ENCODE peak calls at places on chromosomes 2 and 18, in five cellular contexts. One of them, this sample, is unnamed.

GRCh38 chr18:23217781-23218180 is 82.5 kb downstream of the CABLES1 start:
- DNase-seq in K562: no peak
- DNase-seq in HepG2: no peak
- DNase-seq in GM12878: no peak
- DNase-seq in H1: no peak
- DNase-seq in this sample: no peak

GRCh38 chr2:232779935-232780334 is 3.6 kb upstream of the KCNJ13 start:
- DNase-seq in H1: no peak
- DNase-seq in K562: no peak
- DNase-seq in HepG2: no peak
- DNase-seq in GM12878: no peak
- DNase-seq in this sample: no peak

GRCh38 chr2:172211507-172211906 is 108.8 kb upstream of the DLX2 start:
- DNase-seq in K562: no peak
- DNase-seq in GM12878: no peak
- DNase-seq in HepG2: no peak
- DNase-seq in H1: no peak
- DNase-seq in this sample: no peak

GRCh38 chr18:61742555-61743429 is 150.0 kb downstream of the RNF152 start:
- DNase-seq in GM12878: no peak
- DNase-seq in K562: no peak
- DNase-seq in H1: no peak
- DNase-seq in HepG2: no peak
- DNase-seq in this sample: no peak

GRCh38 chr2:60364441-60364840 is 189.0 kb downstream of the BCL11A start:
- DNase-seq in K562: no peak
- DNase-seq in GM12878: no peak
- DNase-seq in HepG2: no peak
- DNase-seq in H1: no peak
- DNase-seq in this sample: no peak

GRCh38 chr2:46471-47345 is at the start of gene FAM110C:
- DNase-seq in HepG2: peak
- DNase-seq in H1: peak
- DNase-seq in GM12878: no peak
- DNase-seq in K562: no peak
- DNase-seq in this sample: no peak

GRCh38 chr18:43486462-43486861 is 209.2 kb upstream of the SYT4 start:
- DNase-seq in HepG2: no peak
- DNase-seq in GM12878: no peak
- DNase-seq in H1: peak
- DNase-seq in K562: no peak
- DNase-seq in this sample: peak

GRCh38 chr2:180367831-180368230 is 360.7 kb upstream of the CWC22 start:
- DNase-seq in K562: no peak
- DNase-seq in HepG2: no peak
- DNase-seq in H1: no peak
- DNase-seq in GM12878: no peak
- DNase-seq in this sample: no peak

GRCh38 chr18:39313992-39314391 is 1748.4 kb upstream of the CELF4 start:
- DNase-seq in HepG2: no peak
- DNase-seq in H1: no peak
- DNase-seq in K562: no peak
- DNase-seq in GM12878: no peak
- DNase-seq in this sample: no peak

GRCh38 chr2:19021100-19021476 is 337.3 kb downstream of the OSR1 start:
- DNase-seq in H1: no peak
- DNase-seq in GM12878: no peak
- DNase-seq in HepG2: peak
- DNase-seq in K562: no peak
- DNase-seq in this sample: peak

GRCh38 chr2:207778298-207778882 is 8.7 kb upstream of the FZD5 start:
- DNase-seq in H1: no peak
- DNase-seq in GM12878: no peak
- DNase-seq in HepG2: no peak
- DNase-seq in K562: no peak
- DNase-seq in this sample: no peak

GRCh38 chr2:170271340-170271739 is 93.4 kb downstream of the MYO3B start:
- DNase-seq in HepG2: no peak
- DNase-seq in GM12878: no peak
- DNase-seq in K562: no peak
- DNase-seq in H1: no peak
- DNase-seq in this sample: no peak

GRCh38 chr18:27136208-27136535 is 48.9 kb downstream of the CHST9 start:
- DNase-seq in K562: no peak
- DNase-seq in GM12878: no peak
- DNase-seq in HepG2: peak
- DNase-seq in H1: no peak
- DNase-seq in this sample: no peak

GRCh38 chr2:67579207-67579606 is 182.1 kb downstream of the ETAA1 start:
- DNase-seq in GM12878: no peak
- DNase-seq in H1: no peak
- DNase-seq in HepG2: no peak
- DNase-seq in K562: no peak
- DNase-seq in this sample: no peak

GRCh38 chr18:23137788-23138216 is 2.5 kb downstream of the CABLES1 start:
- DNase-seq in K562: no peak
- DNase-seq in H1: no peak
- DNase-seq in GM12878: no peak
- DNase-seq in HepG2: no peak
- DNase-seq in this sample: no peak

GRCh38 chr2:128765822-128766221 is 447.2 kb upstream of the HS6ST1 start:
- DNase-seq in K562: no peak
- DNase-seq in H1: peak
- DNase-seq in GM12878: no peak
- DNase-seq in HepG2: no peak
- DNase-seq in this sample: no peak

GRCh38 chr2:26033270-26033768 is 565 bp upstream of the RAB10 start:
- DNase-seq in H1: peak
- DNase-seq in GM12878: no peak
- DNase-seq in HepG2: peak
- DNase-seq in K562: no peak
- DNase-seq in this sample: peak

GRCh38 chr2:128156812-128157211 is 65.8 kb downstream of the UGGT1 start:
- DNase-seq in H1: no peak
- DNase-seq in K562: no peak
- DNase-seq in GM12878: no peak
- DNase-seq in HepG2: no peak
- DNase-seq in this sample: no peak

GRCh38 chr2:174051741-174052638 is 86.8 kb upstream of the SP3 start:
- DNase-seq in GM12878: no peak
- DNase-seq in H1: no peak
- DNase-seq in HepG2: peak
- DNase-seq in K562: peak
- DNase-seq in this sample: peak

GRCh38 chr2:85472265-85472664 is 53.8 kb downstream of the SH2D6 start:
- DNase-seq in H1: no peak
- DNase-seq in K562: no peak
- DNase-seq in HepG2: no peak
- DNase-seq in GM12878: no peak
- DNase-seq in this sample: no peak

GRCh38 chr2:52880872-52881271 is 886.7 kb upstream of the CHAC2 start:
- DNase-seq in K562: no peak
- DNase-seq in H1: no peak
- DNase-seq in HepG2: no peak
- DNase-seq in GM12878: no peak
- DNase-seq in this sample: no peak

GRCh38 chr18:23844991-23845680 is 155.9 kb downstream of the LAMA3 start:
- DNase-seq in GM12878: no peak
- DNase-seq in H1: no peak
- DNase-seq in K562: no peak
- DNase-seq in HepG2: no peak
- DNase-seq in this sample: no peak

GRCh38 chr2:210660-211059 is 53.2 kb downstream of the SH3YL1 start:
- DNase-seq in HepG2: no peak
- DNase-seq in GM12878: no peak
- DNase-seq in K562: no peak
- DNase-seq in H1: no peak
- DNase-seq in this sample: no peak

GRCh38 chr2:31401580-31401979 is 13.0 kb downstream of the XDH start:
- DNase-seq in GM12878: no peak
- DNase-seq in K562: no peak
- DNase-seq in HepG2: no peak
- DNase-seq in H1: no peak
- DNase-seq in this sample: no peak

GRCh38 chr2:82636411-82637020 is 1822.6 kb downstream of the SUCLG1 start:
- DNase-seq in GM12878: no peak
- DNase-seq in K562: no peak
- DNase-seq in H1: no peak
- DNase-seq in HepG2: no peak
- DNase-seq in this sample: no peak

GRCh38 chr2:128317186-128317897 is 1.3 kb downstream of the HS6ST1 start:
- DNase-seq in K562: peak
- DNase-seq in GM12878: peak
- DNase-seq in H1: peak
- DNase-seq in HepG2: peak
- DNase-seq in this sample: no peak

GRCh38 chr18:48663931-48664847 is 125.4 kb downstream of the CTIF start:
- DNase-seq in GM12878: no peak
- DNase-seq in H1: peak
- DNase-seq in K562: peak
- DNase-seq in HepG2: peak
- DNase-seq in this sample: no peak

GRCh38 chr2:37688771-37689468 is 17.5 kb upstream of the CDC42EP3 start:
- DNase-seq in GM12878: no peak
- DNase-seq in K562: no peak
- DNase-seq in H1: no peak
- DNase-seq in HepG2: no peak
- DNase-seq in this sample: no peak

GRCh38 chr2:37684809-37685208 is 13.4 kb upstream of the CDC42EP3 start:
- DNase-seq in K562: no peak
- DNase-seq in H1: no peak
- DNase-seq in HepG2: no peak
- DNase-seq in GM12878: no peak
- DNase-seq in this sample: no peak

GRCh38 chr2:37689751-37690150 is 18.3 kb upstream of the CDC42EP3 start:
- DNase-seq in H1: no peak
- DNase-seq in GM12878: no peak
- DNase-seq in K562: no peak
- DNase-seq in HepG2: no peak
- DNase-seq in this sample: no peak

GRCh38 chr2:37683926-37684780 is 12.7 kb upstream of the CDC42EP3 start:
- DNase-seq in HepG2: no peak
- DNase-seq in H1: no peak
- DNase-seq in GM12878: no peak
- DNase-seq in K562: no peak
- DNase-seq in this sample: no peak

DNA sequence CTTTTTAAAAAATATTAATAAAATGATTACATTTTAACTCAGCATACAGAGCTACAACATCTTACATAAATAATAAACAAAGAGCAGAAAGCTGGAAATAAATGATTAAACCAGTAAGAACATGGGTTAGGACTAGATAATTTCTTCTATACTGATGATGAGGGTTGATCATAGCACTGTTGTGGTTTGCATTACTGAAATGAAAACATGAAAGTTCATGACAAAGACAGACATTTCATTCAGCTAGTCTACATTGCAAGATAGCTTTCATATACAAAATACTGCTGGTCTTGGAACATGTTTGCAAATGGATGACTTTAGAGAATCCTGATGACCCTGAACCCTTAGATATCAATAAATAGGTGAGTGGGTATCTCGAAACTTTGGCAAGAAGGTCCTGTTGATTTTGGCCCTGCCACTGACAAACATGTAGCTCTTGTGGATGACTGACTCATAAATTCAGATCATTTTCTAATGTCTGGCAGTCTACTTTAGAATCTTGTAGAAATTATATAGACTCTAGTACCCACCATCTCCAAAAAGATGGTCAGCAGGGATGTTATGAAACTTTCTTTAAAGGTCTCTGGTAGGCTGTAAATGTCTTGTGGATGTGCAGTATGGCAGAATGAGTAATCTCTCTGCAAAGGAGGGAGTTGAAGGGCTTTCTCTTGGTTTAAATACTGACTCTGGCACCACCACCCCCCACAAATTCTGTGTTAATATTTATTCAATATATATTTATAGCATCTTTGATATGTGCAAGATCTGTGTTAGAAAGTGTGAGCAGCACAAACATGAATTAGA is 15.6 kb upstream of the CDC42EP3 start:
- DNase-seq in GM12878: no peak
- DNase-seq in HepG2: no peak
- DNase-seq in H1: no peak
- DNase-seq in K562: no peak
- DNase-seq in this sample: no peak
- H3K9ac ChIP-seq in GM12878: no peak
- H3K9ac ChIP-seq in HepG2: no peak
- H3K9ac ChIP-seq in H1: no peak
- H3K9ac ChIP-seq in K562: no peak
- H3K9ac ChIP-seq in this sample: no peak

GRCh38 chr2:178819147-178819875 is 12.1 kb upstream of the TTN start:
- DNase-seq in GM12878: no peak
- DNase-seq in H1: no peak
- DNase-seq in HepG2: no peak
- DNase-seq in K562: no peak
- DNase-seq in this sample: no peak
- TF ChIP-seq CTCF in GM12878: no peak
- TF ChIP-seq CTCF in H1: no peak
- TF ChIP-seq CTCF in HepG2: no peak
- TF ChIP-seq CTCF in K562: no peak
- TF ChIP-seq CTCF in this sample: no peak

DNA sequence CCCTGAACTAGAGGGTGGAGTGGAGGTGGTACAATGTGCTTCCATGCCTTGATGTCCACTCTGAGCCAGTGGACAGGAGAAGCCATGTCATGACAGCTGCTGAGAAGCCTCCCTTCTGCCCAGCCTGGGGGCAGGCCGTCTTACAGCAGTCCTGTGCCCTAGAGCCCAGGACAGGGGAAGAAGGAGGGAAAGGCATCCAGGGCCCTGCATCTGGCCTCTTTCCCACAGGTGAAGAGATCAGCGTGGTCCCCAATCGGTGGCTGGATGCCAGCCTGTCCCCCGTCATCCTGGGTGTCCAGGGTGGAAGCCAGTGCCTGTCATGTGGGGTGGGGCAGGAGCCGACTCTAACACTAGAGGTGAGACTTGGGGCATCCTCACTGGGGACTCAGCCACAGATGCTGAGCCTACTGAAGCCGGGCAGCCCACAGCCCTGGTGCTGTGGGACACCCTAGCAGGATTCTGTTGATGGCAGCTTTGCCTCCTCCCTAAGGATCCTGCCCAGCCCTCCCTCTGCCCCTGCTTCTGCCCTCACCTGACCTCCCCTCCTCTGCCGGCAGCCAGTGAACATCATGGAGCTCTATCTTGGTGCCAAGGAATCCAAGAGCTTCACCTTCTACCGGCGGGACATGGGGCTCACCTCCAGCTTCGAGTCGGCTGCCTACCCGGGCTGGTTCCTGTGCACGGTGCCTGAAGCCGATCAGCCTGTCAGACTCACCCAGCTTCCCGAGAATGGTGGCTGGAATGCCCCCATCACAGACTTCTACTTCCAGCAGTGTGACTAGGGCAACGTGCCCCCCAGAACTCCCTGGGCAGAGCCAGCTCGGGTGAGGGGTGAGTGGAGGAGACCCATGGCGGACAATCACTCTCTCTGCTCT is 3.1 kb downstream of the IL36RN start:
- DNase-seq in GM12878: no peak
- DNase-seq in HepG2: no peak
- DNase-seq in K562: no peak
- DNase-seq in H1: no peak
- DNase-seq in this sample: no peak
- TF ChIP-seq SP1 in GM12878: no peak
- TF ChIP-seq SP1 in HepG2: no peak
- TF ChIP-seq SP1 in K562: no peak
- TF ChIP-seq SP1 in H1: no peak
- TF ChIP-seq SP1 in this sample: no peak

GRCh38 chr18:9760641-9761040 is 52.5 kb downstream of the RAB31 start:
- DNase-seq in K562: no peak
- DNase-seq in HepG2: no peak
- DNase-seq in H1: no peak
- DNase-seq in GM12878: no peak
- DNase-seq in this sample: no peak
- H3K9ac ChIP-seq in K562: no peak
- H3K9ac ChIP-seq in HepG2: no peak
- H3K9ac ChIP-seq in H1: no peak
- H3K9ac ChIP-seq in GM12878: no peak
- H3K9ac ChIP-seq in this sample: no peak

This sample was measured in HCT116.